ENCODE peak calls at places on chromosomes 2 and 18, in five cellular contexts. N, U, P, E and I are unnamed samples.

GRCh38 chr2:127663566-127664064 is 11.7 kb downstream of the LIMS2 start:
- DNase-seq in P (no peak), N (no peak), U (no peak), E (no peak), I (no peak)

GRCh38 chr2:120936476-120937334 is 201.0 kb downstream of the GLI2 start:
- DNase-seq in E (no peak), P (no peak), N (no peak), U (no peak), I (no peak)

GRCh38 chr2:47070920-47071824 is 83.9 kb downstream of the STPG4 start:
- DNase-seq in N (peak), E (peak), P (peak), U (no peak), I (no peak)

GRCh38 chr2:72793798-72794447 is 31.9 kb downstream of the EXOC6B start:
- DNase-seq in P (no peak), E (no peak), N (no peak), U (no peak), I (no peak)

GRCh38 chr2:176081451-176081992 is 2.2 kb downstream of the EVX2 start:
- DNase-seq in P (no peak), E (no peak), U (no peak), N (no peak), I (no peak)

GRCh38 chr2:105797298-105797819 is 52.6 kb downstream of the NCK2 start:
- DNase-seq in U (no peak), N (peak), P (peak), E (no peak), I (no peak)

GRCh38 chr2:106011380-106011779 is 182.7 kb downstream of the UXS1 start:
- DNase-seq in N (no peak), U (no peak), E (no peak), P (no peak), I (no peak)

GRCh38 chr2:238645095-238645494 is 202.8 kb upstream of the TWIST2 start:
- DNase-seq in U (no peak), P (no peak), E (no peak), N (no peak), I (no peak)

GRCh38 chr2:189521686-189522434 is 58.7 kb downstream of the SLC40A1 start:
- DNase-seq in P (no peak), U (no peak), E (no peak), N (no peak), I (no peak)

GRCh38 chr2:156670104-156670503 is 233.9 kb downstream of the GPD2 start:
- DNase-seq in P (no peak), E (no peak), N (no peak), U (no peak), I (no peak)

DNA sequence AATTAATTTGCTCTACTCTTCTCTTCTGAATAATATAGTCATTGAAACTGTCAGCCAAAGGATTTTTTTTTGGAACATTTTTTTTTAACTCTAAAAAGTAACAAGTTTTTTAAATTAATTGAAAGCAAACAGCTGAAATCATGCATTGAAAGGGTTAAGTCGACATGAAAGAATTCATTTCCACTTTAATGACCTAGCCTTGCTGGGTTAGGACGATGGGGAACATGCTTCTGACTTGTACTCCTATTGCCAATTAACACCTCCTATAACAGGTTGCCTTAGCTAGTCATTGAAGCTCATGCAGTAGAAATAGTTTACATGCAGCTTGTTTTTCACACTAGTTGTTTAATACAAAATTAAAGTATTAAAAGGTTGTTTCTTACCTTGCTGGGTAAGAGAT is 47.8 kb downstream of the PSMD14 start:
- DNase-seq in E (no peak), P (no peak), U (no peak), N (no peak), I (no peak)
- TF ChIP-seq CTCF in E (no peak), P (no peak), U (no peak), N (no peak), I (no peak)

DNA sequence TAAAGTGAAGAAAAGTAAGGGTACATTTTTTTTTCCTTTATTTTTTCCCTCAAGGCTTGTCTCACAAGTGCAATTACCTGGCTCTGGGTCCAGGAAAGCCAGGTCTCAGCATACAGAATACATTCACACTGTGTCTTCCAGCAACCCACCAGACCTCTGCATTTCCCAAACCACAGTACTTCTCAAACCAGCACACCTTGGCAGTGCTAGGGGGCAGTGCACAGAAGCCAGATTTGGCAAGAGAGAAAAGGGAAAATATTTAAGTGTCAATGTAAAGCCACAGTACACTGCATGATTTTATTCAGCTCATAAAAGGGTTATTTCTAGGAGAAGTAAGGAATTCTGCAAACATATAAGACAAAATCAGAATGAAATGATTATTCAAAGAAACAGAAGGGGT is 172.8 kb downstream of the NRXN1 start:
- DNase-seq in P (no peak), N (no peak), E (no peak), U (no peak), I (no peak)
- TF ChIP-seq CTCF in P (no peak), N (no peak), E (no peak), U (no peak), I (no peak)

DNA sequence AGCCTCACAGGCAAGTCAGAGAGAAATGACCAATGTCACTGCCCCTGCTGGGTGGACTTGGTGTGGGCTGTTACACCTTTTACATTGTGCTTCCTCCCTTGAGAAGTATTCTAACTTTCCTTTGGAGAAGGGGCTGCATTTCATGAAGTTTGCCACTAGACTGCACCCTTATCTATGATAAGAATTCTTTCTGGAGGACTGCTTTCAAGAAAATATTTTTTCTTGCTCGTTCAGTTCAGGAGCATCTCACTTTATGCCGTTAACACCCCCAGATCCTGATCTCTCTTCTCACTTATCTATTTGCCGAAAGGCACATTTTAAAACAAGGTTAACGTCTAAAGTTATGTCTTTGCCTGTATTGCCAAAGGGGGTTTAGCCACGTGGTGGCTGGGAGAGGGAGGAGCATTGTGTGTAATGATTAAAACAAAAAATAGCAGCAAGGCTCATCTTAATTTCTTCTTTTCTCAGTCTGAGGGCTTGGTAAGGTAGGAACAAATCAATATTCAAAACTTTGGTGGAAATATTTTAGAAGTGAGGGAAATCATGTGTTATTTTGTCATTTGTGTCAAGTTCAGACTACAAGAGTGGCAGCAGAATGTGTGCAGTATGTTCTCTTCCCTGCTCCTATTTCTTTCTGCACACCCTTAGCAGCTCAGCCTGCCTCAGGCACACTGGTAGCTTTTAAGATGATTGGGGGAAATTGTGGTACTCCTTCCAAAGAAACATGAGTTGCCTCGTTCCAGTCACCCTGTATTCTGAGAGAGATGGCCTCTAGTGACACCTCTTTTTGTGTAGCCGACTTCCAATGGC is 1.6 kb upstream of the IGFBP5 start:
- DNase-seq in U (no peak), E (no peak), N (no peak), P (peak), I (no peak)
- TF ChIP-seq CTCF in U (peak), E (peak), N (peak), P (peak), I (no peak)

DNA sequence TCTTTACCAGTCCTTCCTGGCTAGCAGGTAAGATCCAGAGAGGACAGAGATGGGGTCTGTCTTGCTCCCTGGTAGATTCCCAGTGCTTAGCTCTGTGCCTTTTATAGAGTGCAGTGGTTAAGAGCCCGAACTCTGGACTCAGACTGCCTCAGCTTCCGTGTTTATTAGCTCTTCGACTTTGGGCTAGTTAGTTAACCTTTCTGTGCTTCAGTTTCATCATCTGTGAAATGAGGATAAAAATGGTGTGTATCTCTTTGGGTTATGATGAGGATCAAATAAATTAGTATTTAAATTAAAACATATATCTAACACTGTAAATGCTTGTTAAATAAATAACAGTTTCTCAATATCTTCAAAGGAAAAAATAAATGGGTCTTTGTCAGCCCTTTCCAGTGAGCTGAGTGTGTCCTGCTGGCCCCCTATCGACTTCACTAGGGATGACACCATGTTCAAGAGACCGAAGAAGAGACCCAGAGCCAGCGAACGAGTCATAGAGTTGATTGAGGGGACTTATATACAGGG is 38.2 kb downstream of the CERS6 start:
- DNase-seq in P (peak), E (peak), U (no peak), N (no peak), I (no peak)
- TF ChIP-seq CTCF in P (peak), E (peak), U (peak), N (no peak), I (no peak)

GRCh38 chr2:1886405-1886992 is 142.2 kb upstream of the PXDN start:
- DNase-seq in U (peak), N (peak), P (peak), E (peak), I (no peak)
- TF ChIP-seq CTCF in U (peak), N (peak), P (peak), E (peak), I (no peak)

GRCh38 chr18:48616484-48617255 is 77.8 kb downstream of the CTIF start:
- DNase-seq in N (no peak), E (no peak), U (no peak), P (peak), I (no peak)
- TF ChIP-seq CTCF in N (no peak), E (no peak), U (no peak), P (no peak), I (no peak)

DNA sequence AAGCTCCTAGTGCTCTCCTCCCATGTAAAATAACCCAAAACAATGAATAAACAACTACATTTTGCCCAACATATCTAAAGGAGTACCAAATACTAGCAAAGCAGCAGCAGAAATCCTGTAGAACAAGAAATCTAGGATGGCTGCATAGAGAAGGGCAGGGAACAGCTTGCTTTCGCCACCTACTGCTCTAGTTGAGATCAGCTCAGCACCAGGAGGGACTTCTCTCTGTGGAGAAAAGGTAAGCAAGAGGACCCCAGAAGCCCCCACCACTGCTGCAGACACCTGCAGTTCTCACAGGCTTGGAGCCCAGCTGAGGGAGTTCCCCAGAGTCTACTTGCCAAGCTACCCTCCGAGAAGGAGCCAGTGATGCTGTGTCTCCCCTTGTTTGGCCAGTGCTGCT is 243.0 kb upstream of the CHST9 start:
- DNase-seq in E (no peak), P (peak), U (no peak), N (no peak), I (no peak)
- TF ChIP-seq CTCF in E (no peak), P (peak), U (peak), N (no peak), I (no peak)

GRCh38 chr18:13107074-13107473 is 111.5 kb upstream of the LDLRAD4 start:
- DNase-seq in U (no peak), E (no peak), P (no peak), N (no peak), I (no peak)

GRCh38 chr18:13110559-13110958 is 108.0 kb upstream of the LDLRAD4 start:
- DNase-seq in U (no peak), E (no peak), N (no peak), P (no peak), I (no peak)

GRCh38 chr18:13108330-13108729 is 110.2 kb upstream of the LDLRAD4 start:
- DNase-seq in U (no peak), E (no peak), P (no peak), N (no peak), I (no peak)

DNA sequence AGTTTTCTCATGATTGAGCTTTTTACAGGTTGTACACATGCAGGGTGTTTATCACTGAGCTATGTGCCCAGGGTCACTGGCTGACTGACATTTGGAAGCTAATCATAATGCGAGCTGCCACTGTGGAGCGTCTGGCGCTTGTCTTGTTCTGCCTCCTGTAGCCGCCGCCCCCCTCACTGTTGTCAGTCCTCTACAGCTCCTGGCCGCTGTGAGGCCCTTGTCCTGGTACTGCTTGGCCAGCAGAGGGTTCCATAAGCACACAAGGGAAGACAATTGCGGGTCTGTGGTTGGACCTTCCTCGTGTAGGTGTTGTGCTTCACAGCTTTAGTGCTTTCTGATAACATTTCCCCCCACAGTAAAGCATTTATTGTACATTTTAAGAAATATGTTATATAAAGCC is 105.6 kb upstream of the LDLRAD4 start:
- DNase-seq in P (peak), E (peak), N (no peak), U (peak), I (no peak)
- TF ChIP-seq CTCF in P (peak), E (peak), N (no peak), U (peak), I (no peak)

GRCh38 chr2:102033750-102034682 is 42.3 kb downstream of the IL1R2 start:
- DNase-seq in P (no peak), N (no peak), U (no peak), E (no peak), I (no peak)

GRCh38 chr2:102030855-102031527 is 39.2 kb downstream of the IL1R2 start:
- DNase-seq in N (no peak), P (no peak), U (no peak), E (no peak), I (no peak)

GRCh38 chr2:102032368-102033027 is 40.7 kb downstream of the IL1R2 start:
- DNase-seq in N (no peak), E (no peak), P (no peak), U (no peak), I (no peak)

GRCh38 chr2:102034683-102035606 is 43.2 kb downstream of the IL1R2 start:
- DNase-seq in N (no peak), U (no peak), E (no peak), P (no peak), I (no peak)

GRCh38 chr2:102033028-102033749 is 41.4 kb downstream of the IL1R2 start:
- DNase-seq in E (no peak), N (peak), P (peak), U (no peak), I (peak)
- TF ChIP-seq CTCF in E (no peak), N (no peak), P (no peak), U (no peak), I (no peak)

GRCh38 chr2:15238028-15238427 is 323.1 kb downstream of the NBAS start:
- DNase-seq in E (no peak), N (no peak), U (no peak), P (no peak), I (no peak)
- TF ChIP-seq CTCF in E (no peak), N (no peak), U (no peak), P (no peak), I (no peak)